ENCODE peak calls at places on chromosomes 6 and 20, in ten cellular contexts. One of them, this sample, is unnamed.
A peak's percentile ranks its signal among the peaks of the same experiment; 100 is the strongest.

GRCh38 chr6:80142586-80142985 is 36.1 kb downstream of the BCKDHB start:
- DNase-seq in IMR-90: peak; percentile 19
- DNase-seq in neural progenitor cell: no peak
- DNase-seq in psoas muscle: no peak
- DNase-seq in osteocyte: no peak
- DNase-seq in glutamatergic neuron: no peak
- DNase-seq in GM10248: no peak
- DNase-seq in pancreas: no peak
- DNase-seq in heart right ventricle: no peak
- DNase-seq in fibroblast of the aortic adventitia: peak; percentile 70
- DNase-seq in this sample: no peak

GRCh38 chr6:159727717-159728440 is 573 bp downstream of the WTAP start:
- DNase-seq in IMR-90: no peak
- DNase-seq in neural progenitor cell: no peak
- DNase-seq in psoas muscle: no peak
- DNase-seq in osteocyte: no peak
- DNase-seq in glutamatergic neuron: peak; percentile 75
- DNase-seq in GM10248: peak; percentile 57
- DNase-seq in pancreas: no peak
- DNase-seq in heart right ventricle: no peak
- DNase-seq in fibroblast of the aortic adventitia: peak; percentile 35
- DNase-seq in this sample: peak; percentile 56

GRCh38 chr6:150987855-150988484 is 122.5 kb downstream of the MTHFD1L start:
- DNase-seq in IMR-90: no peak
- DNase-seq in neural progenitor cell: no peak
- DNase-seq in psoas muscle: no peak
- DNase-seq in osteocyte: no peak
- DNase-seq in glutamatergic neuron: no peak
- DNase-seq in GM10248: no peak
- DNase-seq in pancreas: no peak
- DNase-seq in heart right ventricle: no peak
- DNase-seq in fibroblast of the aortic adventitia: no peak
- DNase-seq in this sample: no peak

GRCh38 chr20:61520761-61521460 is 268.9 kb downstream of the CDH4 start:
- DNase-seq in IMR-90: peak; percentile 89
- DNase-seq in neural progenitor cell: no peak
- DNase-seq in psoas muscle: no peak
- DNase-seq in osteocyte: no peak
- DNase-seq in glutamatergic neuron: peak; percentile 45
- DNase-seq in GM10248: no peak
- DNase-seq in pancreas: no peak
- DNase-seq in heart right ventricle: no peak
- DNase-seq in fibroblast of the aortic adventitia: peak; percentile 56
- DNase-seq in this sample: no peak

GRCh38 chr6:43090557-43090952 is 14.4 kb downstream of the PTK7 start:
- DNase-seq in IMR-90: peak; percentile 44
- DNase-seq in neural progenitor cell: peak; percentile 53
- DNase-seq in psoas muscle: no peak
- DNase-seq in osteocyte: no peak
- DNase-seq in glutamatergic neuron: no peak
- DNase-seq in GM10248: no peak
- DNase-seq in pancreas: no peak
- DNase-seq in heart right ventricle: no peak
- DNase-seq in fibroblast of the aortic adventitia: no peak
- DNase-seq in this sample: no peak

GRCh38 chr6:131216277-131216676 is 81.0 kb downstream of the AKAP7 start:
- DNase-seq in IMR-90: no peak
- DNase-seq in neural progenitor cell: no peak
- DNase-seq in psoas muscle: no peak
- DNase-seq in osteocyte: no peak
- DNase-seq in glutamatergic neuron: no peak
- DNase-seq in GM10248: no peak
- DNase-seq in pancreas: no peak
- DNase-seq in heart right ventricle: no peak
- DNase-seq in fibroblast of the aortic adventitia: peak; percentile 7
- DNase-seq in this sample: no peak

GRCh38 chr6:159646136-159646535 is 46.9 kb downstream of the SOD2 start:
- DNase-seq in IMR-90: peak; percentile 24
- DNase-seq in neural progenitor cell: no peak
- DNase-seq in psoas muscle: no peak
- DNase-seq in osteocyte: no peak
- DNase-seq in glutamatergic neuron: no peak
- DNase-seq in GM10248: no peak
- DNase-seq in pancreas: no peak
- DNase-seq in heart right ventricle: no peak
- DNase-seq in fibroblast of the aortic adventitia: peak; percentile 81
- DNase-seq in this sample: no peak

GRCh38 chr6:156425374-156425773 is 351.8 kb upstream of the ARID1B start:
- DNase-seq in IMR-90: peak; percentile 90
- DNase-seq in neural progenitor cell: no peak
- DNase-seq in psoas muscle: no peak
- DNase-seq in osteocyte: no peak
- DNase-seq in glutamatergic neuron: no peak
- DNase-seq in GM10248: no peak
- DNase-seq in pancreas: no peak
- DNase-seq in heart right ventricle: peak; percentile 11
- DNase-seq in fibroblast of the aortic adventitia: peak; percentile 32
- DNase-seq in this sample: no peak

GRCh38 chr20:38900606-38901005 is 25.6 kb upstream of the FAM83D start:
- DNase-seq in IMR-90: no peak
- DNase-seq in neural progenitor cell: no peak
- DNase-seq in psoas muscle: no peak
- DNase-seq in osteocyte: no peak
- DNase-seq in glutamatergic neuron: no peak
- DNase-seq in GM10248: no peak
- DNase-seq in pancreas: no peak
- DNase-seq in heart right ventricle: no peak
- DNase-seq in fibroblast of the aortic adventitia: no peak
- DNase-seq in this sample: no peak

GRCh38 chr6:98639236-98639635 is 195.1 kb upstream of the POU3F2 start:
- DNase-seq in IMR-90: no peak
- DNase-seq in neural progenitor cell: peak; percentile 66
- DNase-seq in psoas muscle: no peak
- DNase-seq in osteocyte: no peak
- DNase-seq in glutamatergic neuron: no peak
- DNase-seq in GM10248: no peak
- DNase-seq in pancreas: no peak
- DNase-seq in heart right ventricle: no peak
- DNase-seq in fibroblast of the aortic adventitia: no peak
- DNase-seq in this sample: no peak

GRCh38 chr6:34575326-34575725 is 19.2 kb upstream of the SPDEF start:
- DNase-seq in IMR-90: no peak
- DNase-seq in neural progenitor cell: no peak
- DNase-seq in psoas muscle: no peak
- DNase-seq in osteocyte: no peak
- DNase-seq in glutamatergic neuron: no peak
- DNase-seq in GM10248: no peak
- DNase-seq in pancreas: no peak
- DNase-seq in heart right ventricle: no peak
- DNase-seq in fibroblast of the aortic adventitia: no peak
- DNase-seq in this sample: no peak

DNA sequence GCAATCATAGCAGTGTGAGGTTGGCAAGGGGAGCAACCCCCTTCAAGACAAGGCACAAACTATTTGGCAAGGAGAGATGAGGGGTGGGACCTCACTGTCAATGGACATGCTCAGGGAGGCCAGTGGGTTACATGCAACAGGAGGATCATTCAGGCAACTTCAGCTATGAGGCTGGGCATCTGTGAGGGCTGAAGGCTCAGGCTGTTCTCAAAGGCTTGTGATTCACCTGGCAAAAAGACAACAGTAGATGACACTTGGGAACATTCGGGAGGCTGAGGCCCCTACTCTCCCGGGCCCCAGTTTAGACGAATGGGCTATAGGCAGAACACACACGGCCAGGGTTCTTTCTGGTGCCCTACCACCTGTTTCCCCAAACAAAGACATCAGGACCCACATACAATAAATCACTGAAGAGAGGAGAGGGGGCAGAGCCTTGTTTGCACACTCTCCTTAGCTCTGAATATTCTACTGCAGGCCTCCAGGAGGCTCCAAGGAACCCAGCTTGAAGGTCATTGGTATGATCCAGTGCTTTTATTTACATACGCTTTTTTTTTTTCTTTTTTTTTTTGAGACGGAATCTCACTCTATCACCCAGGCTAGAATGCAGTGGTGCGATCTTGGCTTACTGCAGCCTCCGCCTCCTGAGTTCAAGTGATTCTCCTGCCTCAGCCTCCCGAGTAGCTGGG is 7.9 kb downstream of the TUBB start:
- DNase-seq in IMR-90: peak; percentile 71
- DNase-seq in neural progenitor cell: no peak
- DNase-seq in psoas muscle: no peak
- DNase-seq in osteocyte: no peak
- DNase-seq in glutamatergic neuron: no peak
- DNase-seq in GM10248: no peak
- DNase-seq in pancreas: no peak
- DNase-seq in heart right ventricle: no peak
- DNase-seq in fibroblast of the aortic adventitia: peak; percentile 65
- DNase-seq in this sample: no peak
- TF ChIP-seq CTCF in IMR-90: peak; percentile 50
- TF ChIP-seq CTCF in neural progenitor cell: no peak
- TF ChIP-seq CTCF in psoas muscle: no peak
- TF ChIP-seq CTCF in osteocyte: peak; percentile 49
- TF ChIP-seq CTCF in glutamatergic neuron: no peak
- TF ChIP-seq CTCF in GM10248: no peak
- TF ChIP-seq CTCF in pancreas: no peak
- TF ChIP-seq CTCF in heart right ventricle: no peak
- TF ChIP-seq CTCF in fibroblast of the aortic adventitia: peak; percentile 44
- TF ChIP-seq CTCF in this sample: no peak

DNA sequence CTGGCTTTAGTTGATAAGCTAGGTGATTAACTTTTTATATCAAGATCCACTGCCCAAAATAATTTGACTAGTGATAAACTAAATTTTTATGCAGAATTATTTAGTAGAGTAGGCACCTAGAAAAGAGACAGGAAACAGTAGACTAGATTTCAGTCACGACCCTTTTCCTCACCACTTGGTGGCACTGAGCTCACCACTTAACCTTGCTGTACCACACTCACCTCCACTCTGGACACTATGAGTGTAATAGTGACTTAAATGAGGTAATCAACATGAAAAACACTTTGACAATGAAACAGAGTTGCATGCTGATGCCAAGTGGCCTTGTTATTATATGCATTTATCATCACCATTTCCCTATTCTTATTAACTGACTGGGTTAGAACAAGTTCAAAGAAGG is 730.4 kb downstream of the KIF16B start:
- DNase-seq in IMR-90: no peak
- DNase-seq in neural progenitor cell: no peak
- DNase-seq in psoas muscle: no peak
- DNase-seq in osteocyte: no peak
- DNase-seq in glutamatergic neuron: no peak
- DNase-seq in GM10248: peak; percentile 12
- DNase-seq in pancreas: no peak
- DNase-seq in heart right ventricle: no peak
- DNase-seq in fibroblast of the aortic adventitia: no peak
- DNase-seq in this sample: no peak
- TF ChIP-seq CTCF in IMR-90: no peak
- TF ChIP-seq CTCF in neural progenitor cell: peak; percentile 14
- TF ChIP-seq CTCF in psoas muscle: no peak
- TF ChIP-seq CTCF in osteocyte: no peak
- TF ChIP-seq CTCF in glutamatergic neuron: no peak
- TF ChIP-seq CTCF in GM10248: no peak
- TF ChIP-seq CTCF in pancreas: no peak
- TF ChIP-seq CTCF in heart right ventricle: no peak
- TF ChIP-seq CTCF in fibroblast of the aortic adventitia: no peak
- TF ChIP-seq CTCF in this sample: no peak

GRCh38 chr20:23915844-23916243 is 36.3 kb upstream of the CST5 start:
- DNase-seq in IMR-90: no peak
- DNase-seq in neural progenitor cell: no peak
- DNase-seq in psoas muscle: no peak
- DNase-seq in osteocyte: no peak
- DNase-seq in glutamatergic neuron: no peak
- DNase-seq in GM10248: no peak
- DNase-seq in pancreas: no peak
- DNase-seq in heart right ventricle: no peak
- DNase-seq in fibroblast of the aortic adventitia: no peak
- DNase-seq in this sample: no peak
- TF ChIP-seq CTCF in IMR-90: no peak
- TF ChIP-seq CTCF in neural progenitor cell: no peak
- TF ChIP-seq CTCF in psoas muscle: no peak
- TF ChIP-seq CTCF in osteocyte: no peak
- TF ChIP-seq CTCF in glutamatergic neuron: no peak
- TF ChIP-seq CTCF in GM10248: no peak
- TF ChIP-seq CTCF in pancreas: no peak
- TF ChIP-seq CTCF in heart right ventricle: no peak
- TF ChIP-seq CTCF in fibroblast of the aortic adventitia: no peak
- TF ChIP-seq CTCF in this sample: no peak

GRCh38 chr20:23106271-23106851 is 20.2 kb upstream of the CD93 start:
- DNase-seq in IMR-90: peak; percentile 53
- DNase-seq in neural progenitor cell: no peak
- DNase-seq in psoas muscle: no peak
- DNase-seq in osteocyte: no peak
- DNase-seq in glutamatergic neuron: no peak
- DNase-seq in GM10248: no peak
- DNase-seq in pancreas: no peak
- DNase-seq in heart right ventricle: peak; percentile 44
- DNase-seq in fibroblast of the aortic adventitia: no peak
- DNase-seq in this sample: peak; percentile 43
- TF ChIP-seq CTCF in IMR-90: no peak
- TF ChIP-seq CTCF in neural progenitor cell: no peak
- TF ChIP-seq CTCF in psoas muscle: no peak
- TF ChIP-seq CTCF in osteocyte: no peak
- TF ChIP-seq CTCF in glutamatergic neuron: peak; percentile 50
- TF ChIP-seq CTCF in GM10248: no peak
- TF ChIP-seq CTCF in pancreas: no peak
- TF ChIP-seq CTCF in heart right ventricle: no peak
- TF ChIP-seq CTCF in fibroblast of the aortic adventitia: no peak
- TF ChIP-seq CTCF in this sample: peak; percentile 59

GRCh38 chr6:45587229-45588060 is 209.7 kb upstream of the SUPT3H start:
- DNase-seq in IMR-90: no peak
- DNase-seq in neural progenitor cell: no peak
- DNase-seq in psoas muscle: no peak
- DNase-seq in osteocyte: no peak
- DNase-seq in glutamatergic neuron: no peak
- DNase-seq in GM10248: no peak
- DNase-seq in pancreas: no peak
- DNase-seq in heart right ventricle: no peak
- DNase-seq in fibroblast of the aortic adventitia: no peak
- DNase-seq in this sample: no peak
- TF ChIP-seq CTCF in IMR-90: no peak
- TF ChIP-seq CTCF in neural progenitor cell: no peak
- TF ChIP-seq CTCF in psoas muscle: no peak
- TF ChIP-seq CTCF in osteocyte: no peak
- TF ChIP-seq CTCF in glutamatergic neuron: no peak
- TF ChIP-seq CTCF in GM10248: no peak
- TF ChIP-seq CTCF in pancreas: no peak
- TF ChIP-seq CTCF in heart right ventricle: no peak
- TF ChIP-seq CTCF in fibroblast of the aortic adventitia: no peak
- TF ChIP-seq CTCF in this sample: no peak

This sample was measured in endothelial cell.